ENCODE peak calls at places on chromosomes 12 and 14, in eight cellular contexts. F is T-helper 2 cell; I is GM06990; R is NCI-H460; O is stimulated activated CD8-positive, alpha-beta memory T cell treated with anti-CD3 and anti-CD28 coated beads, Interleukin-15, amount 100 ng/mL, for 48 hours; L is activated T-cell treated with anti-CD3 and anti-CD28 coated beads, Interleukin-2, amount 50 U/mL, for 72 hours; D is NCI-H2081; M is neuronal stem cell. Q is an unnamed sample.

GRCh38 chr14:91387135-91387849 is 30.3 kb downstream of the CCDC88C start:
- DNase-seq in F (no peak), I (no peak), R (no peak), O (no peak), L (no peak), D (no peak), M (no peak), Q (no peak)

GRCh38 chr12:23949212-23950010 is at the start of gene SOX5:
- DNase-seq in F (no peak), I (no peak), R (peak), O (no peak), L (no peak), D (peak), M (peak), Q (no peak)

GRCh38 chr14:76261371-76261811 is 109.7 kb downstream of the GPATCH2L start:
- DNase-seq in F (no peak), I (no peak), R (no peak), O (no peak), L (no peak), D (no peak), M (no peak), Q (no peak)

GRCh38 chr12:66539451-66539850 is 139.4 kb downstream of the GRIP1 start:
- DNase-seq in F (no peak), I (no peak), R (no peak), O (no peak), L (no peak), D (no peak), M (no peak), Q (no peak)

GRCh38 chr12:111354511-111354910 is 14.4 kb downstream of the PHETA1 start:
- DNase-seq in F (no peak), I (no peak), R (no peak), O (no peak), L (no peak), D (no peak), M (no peak), Q (no peak)

GRCh38 chr12:111404362-111405148 is 1.2 kb upstream of the SH2B3 start:
- DNase-seq in F (no peak), I (no peak), R (no peak), O (peak), L (peak), D (no peak), M (no peak), Q (no peak)

GRCh38 chr12:131486831-131487230 is 224.1 kb upstream of the SFSWAP start:
- DNase-seq in F (no peak), I (no peak), R (no peak), O (no peak), L (no peak), D (no peak), M (no peak), Q (no peak)

GRCh38 chr14:103512701-103513611 is 9.7 kb downstream of the CKB start:
- DNase-seq in F (no peak), I (no peak), R (no peak), O (no peak), L (no peak), D (peak), M (no peak), Q (no peak)

GRCh38 chr12:110786012-110786411 is 43.3 kb upstream of the PPP1CC start:
- DNase-seq in F (no peak), I (no peak), R (no peak), O (no peak), L (no peak), D (no peak), M (no peak), Q (no peak)

GRCh38 chr14:100268591-100269207 is 29.8 kb downstream of the YY1 start:
- DNase-seq in F (no peak), I (no peak), R (no peak), O (no peak), L (no peak), D (no peak), M (no peak), Q (no peak)

GRCh38 chr12:59626382-59626781 is 30.6 kb downstream of the SLC16A7 start:
- DNase-seq in F (no peak), I (no peak), R (peak), O (no peak), L (no peak), D (no peak), M (no peak), Q (no peak)

GRCh38 chr12:24705741-24706358 is 243.1 kb downstream of the BCAT1 start:
- DNase-seq in F (no peak), I (peak), R (no peak), O (no peak), L (no peak), D (no peak), M (no peak), Q (no peak)

GRCh38 chr14:60628892-60629291 is 20.4 kb downstream of the SIX1 start:
- DNase-seq in F (no peak), I (no peak), R (no peak), O (no peak), L (no peak), D (no peak), M (no peak), Q (no peak)

GRCh38 chr12:33427071-33427470 is 12.5 kb downstream of the SYT10 start:
- DNase-seq in F (no peak), I (no peak), R (no peak), O (no peak), L (no peak), D (no peak), M (no peak), Q (no peak)

GRCh38 chr14:105168496-105168978 is at the start of gene JAG2:
- DNase-seq in F (peak), I (no peak), R (peak), O (peak), L (peak), D (peak), M (peak), Q (peak)

GRCh38 chr14:20934148-20934762 is 21.0 kb upstream of the RNASE2 start:
- DNase-seq in F (no peak), I (peak), R (peak), O (peak), L (peak), D (no peak), M (peak), Q (peak)

GRCh38 chr12:100860611-100861010 is 66.0 kb downstream of the ANO4 start:
- DNase-seq in F (no peak), I (no peak), R (no peak), O (no peak), L (no peak), D (no peak), M (no peak), Q (no peak)

GRCh38 chr12:46944104-46944503 is 118.3 kb upstream of the SLC38A4 start:
- DNase-seq in F (no peak), I (no peak), R (peak), O (no peak), L (no peak), D (no peak), M (no peak), Q (no peak)

GRCh38 chr14:103518416-103519042 is 4.1 kb downstream of the CKB start:
- DNase-seq in F (peak), I (no peak), R (peak), O (peak), L (peak), D (peak), M (no peak), Q (peak)

GRCh38 chr12:3698218-3698974 is 54.5 kb downstream of the CRACR2A start:
- DNase-seq in F (no peak), I (no peak), R (peak), O (no peak), L (no peak), D (peak), M (no peak), Q (no peak)

GRCh38 chr12:131351319-131352028 is 359.4 kb upstream of the SFSWAP start:
- DNase-seq in F (no peak), I (no peak), R (no peak), O (no peak), L (no peak), D (no peak), M (no peak), Q (no peak)

GRCh38 chr14:67515386-67516079 is 17.6 kb upstream of the PLEKHH1 start:
- DNase-seq in F (no peak), I (peak), R (no peak), O (no peak), L (peak), D (peak), M (no peak), Q (peak)

GRCh38 chr12:98646165-98646764 is 1.2 kb downstream of the APAF1 start:
- DNase-seq in F (no peak), I (no peak), R (peak), O (no peak), L (no peak), D (no peak), M (no peak), Q (no peak)

GRCh38 chr12:92272301-92272964 is 126.8 kb upstream of the BTG1 start:
- DNase-seq in F (no peak), I (no peak), R (no peak), O (no peak), L (no peak), D (no peak), M (no peak), Q (no peak)

GRCh38 chr12:32031109-32031508 is 71.9 kb downstream of the RESF1 start:
- DNase-seq in F (no peak), I (no peak), R (no peak), O (no peak), L (no peak), D (no peak), M (no peak), Q (no peak)

GRCh38 chr14:102775855-102776760 is 1.1 kb upstream of the TRAF3 start:
- DNase-seq in F (no peak), I (peak), R (no peak), O (no peak), L (peak), D (no peak), M (no peak), Q (peak)

GRCh38 chr12:105992849-105993740 is 145.7 kb downstream of the NUAK1 start:
- DNase-seq in F (no peak), I (no peak), R (no peak), O (no peak), L (no peak), D (no peak), M (no peak), Q (no peak)

GRCh38 chr12:80099259-80099658 is at the start of gene OTOGL:
- DNase-seq in F (no peak), I (no peak), R (no peak), O (no peak), L (no peak), D (no peak), M (no peak), Q (no peak)

GRCh38 chr12:114293571-114294302 is 112.2 kb downstream of the TBX5 start:
- DNase-seq in F (no peak), I (no peak), R (no peak), O (no peak), L (no peak), D (no peak), M (no peak), Q (no peak)

GRCh38 chr14:100221419-100222218 is 17.3 kb upstream of the YY1 start:
- DNase-seq in F (peak), I (peak), R (peak), O (peak), L (peak), D (peak), M (peak), Q (peak)

Q was measured in CD8-positive, alpha-beta T cell.